ENCODE peak calls at places on chromosomes 12 and 14, in six cellular contexts. S is testis, N is sigmoid colon, R is WTC11, Q is ovary, B is neural crest cell. K is an unnamed sample.

GRCh38 chr12:24360907-24361306 is 411.4 kb upstream of the SOX5 start:
- DNase-seq in R (no peak), S (no peak), N (no peak), B (no peak), Q (no peak), K (no peak)

GRCh38 chr12:113568021-113568420 is 96.3 kb upstream of the LHX5 start:
- DNase-seq in S (no peak), B (no peak), R (no peak), N (no peak), Q (no peak), K (no peak)

GRCh38 chr14:94382099-94382498 is 6.3 kb downstream of the SERPINA1 start:
- DNase-seq in R (no peak), Q (no peak), S (no peak), B (no peak), N (no peak), K (no peak)

GRCh38 chr12:120181991-120182631 is 12.4 kb downstream of the GCN1 start:
- DNase-seq in Q (no peak), B (no peak), S (no peak), R (no peak), N (no peak), K (peak)

GRCh38 chr12:12398026-12398859 is 41.4 kb downstream of the BORCS5 start:
- DNase-seq in B (no peak), S (peak), N (peak), Q (peak), R (no peak), K (no peak)

GRCh38 chr12:70661762-70662161 is 24.5 kb upstream of the PTPRB start:
- DNase-seq in N (no peak), R (no peak), S (no peak), B (no peak), Q (no peak), K (no peak)

GRCh38 chr14:69375182-69375581 is 22.9 kb downstream of the ERH start:
- DNase-seq in B (no peak), R (no peak), S (no peak), Q (no peak), N (no peak), K (no peak)

GRCh38 chr12:66345212-66345611 is 42.9 kb downstream of the HELB start:
- DNase-seq in S (no peak), N (no peak), R (no peak), B (no peak), Q (no peak), K (no peak)

GRCh38 chr12:99039367-99040120 is 394.5 kb downstream of the APAF1 start:
- DNase-seq in S (no peak), R (no peak), N (no peak), B (no peak), Q (no peak), K (no peak)

GRCh38 chr14:64948612-64949210 is 6.2 kb upstream of the GPX2 start:
- DNase-seq in R (no peak), S (no peak), N (no peak), B (no peak), Q (no peak), K (no peak)

GRCh38 chr12:108819920-108820699 is 37.3 kb downstream of the SSH1 start:
- DNase-seq in B (no peak), N (no peak), R (no peak), S (no peak), Q (no peak), K (no peak)

GRCh38 chr12:120215357-120215735 is 14.4 kb upstream of the RPLP0 start:
- DNase-seq in B (no peak), Q (no peak), S (no peak), R (no peak), N (no peak), K (no peak)

GRCh38 chr12:124698211-124698997 is 131.0 kb upstream of the NCOR2 start:
- DNase-seq in N (no peak), S (peak), R (no peak), Q (no peak), B (no peak), K (no peak)

GRCh38 chr12:118055144-118055557 is 5.8 kb downstream of the WSB2 start:
- DNase-seq in R (peak), N (no peak), Q (no peak), S (peak), B (peak), K (peak)

GRCh38 chr14:92897922-92898599 is 24.9 kb upstream of the CHGA start:
- DNase-seq in B (no peak), N (no peak), Q (no peak), S (no peak), R (no peak), K (no peak)

GRCh38 chr14:100400115-100400514 is 77.0 kb downstream of the SLC25A47 start:
- DNase-seq in N (no peak), S (no peak), B (no peak), R (no peak), Q (no peak), K (no peak)

GRCh38 chr12:87784350-87784749 is 244.9 kb downstream of the C12orf50 start:
- DNase-seq in N (no peak), S (peak), B (no peak), R (no peak), Q (no peak), K (no peak)

GRCh38 chr12:105467710-105468366 is 137.3 kb downstream of the C12orf75 start:
- DNase-seq in S (no peak), N (no peak), B (no peak), R (no peak), Q (no peak), K (no peak)

GRCh38 chr14:96961895-96962294 is 164.7 kb downstream of the VRK1 start:
- DNase-seq in N (no peak), S (no peak), R (no peak), B (no peak), Q (no peak), K (no peak)

GRCh38 chr14:89058707-89059106 is 234.3 kb downstream of the TTC8 start:
- DNase-seq in S (no peak), N (no peak), Q (no peak), R (no peak), B (no peak), K (no peak)

GRCh38 chr12:94925206-94925605 is 78.3 kb downstream of the NDUFA12 start:
- DNase-seq in B (no peak), R (no peak), Q (no peak), S (no peak), N (no peak), K (no peak)

GRCh38 chr12:34403706-34404376 is 381.5 kb downstream of the ALG10 start:
- DNase-seq in N (peak), Q (peak), S (peak), R (peak), B (no peak), K (no peak)

GRCh38 chr12:70736775-70737174 is 99.5 kb upstream of the PTPRB start:
- DNase-seq in B (no peak), S (no peak), N (no peak), Q (no peak), R (no peak), K (no peak)

GRCh38 chr12:62649412-62650116 is 182.9 kb downstream of the MON2 start:
- DNase-seq in N (no peak), Q (no peak), R (no peak), B (no peak), S (no peak), K (no peak)

GRCh38 chr14:90599748-90600507 is 203.1 kb downstream of the CALM1 start:
- DNase-seq in B (no peak), Q (no peak), R (no peak), N (peak), S (peak), K (peak)

GRCh38 chr12:12128665-12129064 is 57.9 kb downstream of the BCL2L14 start:
- DNase-seq in Q (no peak), B (no peak), N (no peak), R (no peak), S (no peak), K (no peak)

GRCh38 chr14:37591941-37592287 is 3.1 kb downstream of the FOXA1 start:
- DNase-seq in B (no peak), Q (no peak), N (no peak), S (peak), R (peak), K (no peak)
- TF ChIP-seq CTCF in B (no peak), Q (no peak), N (no peak), S (no peak), R (no peak), K (no peak)

DNA sequence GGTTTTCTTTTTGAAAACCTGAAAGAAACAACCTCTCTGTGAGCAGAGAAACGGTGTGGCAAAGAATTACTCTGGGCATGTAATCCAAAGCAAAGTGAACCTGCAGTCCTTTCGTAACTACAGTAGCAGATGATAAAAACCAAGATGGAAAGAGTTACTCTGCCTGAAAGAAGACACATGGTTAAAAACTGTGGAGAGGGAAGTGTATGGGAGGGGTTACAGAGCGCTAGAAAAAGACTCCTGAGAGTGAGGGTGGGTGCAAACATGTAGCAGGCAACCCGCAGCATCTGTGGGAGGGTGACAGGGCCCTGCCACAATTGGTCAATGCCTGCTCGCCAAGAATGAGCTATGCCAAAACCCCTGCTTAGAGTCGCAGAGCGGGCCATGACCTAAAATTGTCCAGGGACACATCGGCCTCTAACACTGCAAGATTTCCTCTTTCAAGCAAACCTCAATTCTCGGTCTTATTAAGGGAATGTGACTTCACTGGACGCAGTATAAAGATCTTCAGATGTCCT is 753 bp downstream of the PRKAG1 start:
- DNase-seq in S (no peak), N (peak), B (no peak), Q (peak), R (no peak), K (no peak)
- TF ChIP-seq CTCF in S (peak), N (peak), B (no peak), Q (no peak), R (no peak), K (no peak)

GRCh38 chr14:73851567-73852382 is at the start of gene PTGR2:
- DNase-seq in Q (peak), R (peak), N (peak), S (peak), B (peak), K (peak)
- TF ChIP-seq CTCF in Q (no peak), R (no peak), N (peak), S (peak), B (peak), K (peak)

GRCh38 chr12:104230304-104230703 is 14.7 kb downstream of the TXNRD1 start:
- DNase-seq in B (no peak), Q (no peak), R (no peak), S (no peak), N (no peak), K (no peak)
- TF ChIP-seq CTCF in B (peak), Q (no peak), R (no peak), S (no peak), N (no peak), K (no peak)

GRCh38 chr14:56294125-56294524 is 175.9 kb downstream of the PELI2 start:
- DNase-seq in R (peak), S (no peak), B (no peak), Q (no peak), N (no peak), K (no peak)
- TF ChIP-seq CTCF in R (no peak), S (no peak), B (peak), Q (no peak), N (no peak), K (no peak)

DNA sequence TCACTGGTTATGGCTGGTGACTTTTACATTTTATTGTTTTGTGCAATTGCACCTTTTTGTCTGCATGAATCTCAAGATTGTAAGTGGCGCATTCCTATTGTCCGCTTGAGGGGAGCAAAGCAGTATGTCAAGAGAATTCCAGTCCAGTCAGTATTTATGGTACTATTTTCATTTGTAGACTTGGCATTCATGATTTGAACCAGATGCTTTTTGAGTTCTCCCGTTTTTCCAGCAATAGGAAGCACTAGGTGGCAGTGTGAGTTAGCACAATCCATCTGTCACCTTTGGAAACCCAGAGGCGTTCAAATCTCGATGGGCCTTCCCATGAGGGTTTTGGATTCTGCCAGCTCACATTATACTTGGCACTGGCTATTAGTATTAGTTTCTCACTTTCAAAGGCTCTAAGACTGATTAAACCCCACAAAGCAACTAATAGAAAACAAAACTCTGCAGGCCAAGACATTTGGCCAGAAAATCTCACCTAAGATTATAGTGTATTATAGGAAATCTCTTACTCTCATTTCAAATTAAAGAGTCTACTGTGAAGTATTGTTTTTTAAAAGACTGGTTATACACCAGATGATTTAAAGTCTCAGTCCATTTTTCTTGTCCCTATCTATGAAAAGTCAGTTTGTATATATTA is 2.2 kb downstream of the DACT1 start:
- DNase-seq in N (no peak), S (peak), B (peak), Q (no peak), R (peak), K (peak)
- TF ChIP-seq CTCF in N (peak), S (peak), B (peak), Q (peak), R (no peak), K (peak)

K was measured in thyroid gland.